ENCODE peak calls at places on chromosomes 1 and 21, in four cellular contexts. U is CD4-positive, alpha-beta T cell; B is lower lobe of right lung; D is astrocyte. G is an unnamed sample.

GRCh38 chr1:43059640-43060574 is 101.2 kb upstream of the SLC2A1 start:
- DNase-seq in U (no peak), B (no peak), D (no peak), G (no peak)

GRCh38 chr1:15523104-15523921 is 702 bp downstream of the CASP9 start:
- DNase-seq in D (peak), B (no peak), U (no peak), G (no peak)

GRCh38 chr1:176049582-176049981 is 157.5 kb downstream of the COP1 start:
- DNase-seq in U (no peak), D (no peak), B (no peak), G (no peak)

GRCh38 chr1:214415131-214415530 is 134.2 kb downstream of the SMYD2 start:
- DNase-seq in B (no peak), D (no peak), U (no peak), G (no peak)

GRCh38 chr1:2269193-2269921 is 41.2 kb downstream of the SKI start:
- DNase-seq in D (no peak), U (no peak), B (no peak), G (peak)

GRCh38 chr1:245337829-245338484 is 183.2 kb downstream of the KIF26B start:
- DNase-seq in D (no peak), B (no peak), U (no peak), G (no peak)

GRCh38 chr21:27566521-27566920 is 599.6 kb upstream of the ADAMTS5 start:
- DNase-seq in U (no peak), D (no peak), B (no peak), G (no peak)

GRCh38 chr21:29258626-29259335 is 39.9 kb upstream of the BACH1 start:
- DNase-seq in D (peak), B (no peak), U (no peak), G (no peak)

GRCh38 chr1:161885013-161885412 is 118.9 kb downstream of the ATF6 start:
- DNase-seq in U (no peak), B (no peak), D (peak), G (no peak)

GRCh38 chr1:3564921-3565831 is 46.1 kb downstream of the MEGF6 start:
- DNase-seq in U (no peak), B (no peak), D (no peak), G (no peak)

GRCh38 chr1:6502000-6502891 is 10.8 kb upstream of the PLEKHG5 start:
- DNase-seq in U (no peak), D (no peak), B (no peak), G (peak)

GRCh38 chr1:185501099-185501498 is 184.1 kb upstream of the IVNS1ABP start:
- DNase-seq in U (no peak), D (no peak), B (no peak), G (no peak)

GRCh38 chr1:65041014-65041413 is 74.7 kb upstream of the JAK1 start:
- DNase-seq in D (no peak), B (no peak), U (no peak), G (no peak)

GRCh38 chr1:167617100-167617949 is 12.7 kb upstream of the RCSD1 start:
- DNase-seq in B (peak), U (no peak), D (peak), G (peak)

GRCh38 chr1:82907313-82907712 is 1091.6 kb downstream of the TTLL7 start:
- DNase-seq in B (no peak), D (no peak), U (no peak), G (no peak)

GRCh38 chr1:172883844-172884243 is 166.9 kb downstream of the TNFSF18 start:
- DNase-seq in B (no peak), U (no peak), D (peak), G (no peak)

GRCh38 chr1:212712451-212713303 is 13.0 kb upstream of the BATF3 start:
- DNase-seq in U (no peak), B (no peak), D (peak), G (no peak)

GRCh38 chr1:21212126-21212525 is 35.4 kb upstream of the EIF4G3 start:
- DNase-seq in B (no peak), D (no peak), U (no peak), G (no peak)

GRCh38 chr1:36239941-36240637 is 15.8 kb downstream of the THRAP3 start:
- DNase-seq in U (no peak), D (no peak), B (no peak), G (no peak)

GRCh38 chr21:33386222-33386784 is 16.9 kb upstream of the IFNGR2 start:
- DNase-seq in U (no peak), B (no peak), D (no peak), G (no peak)

GRCh38 chr1:190484045-190484444 is 6.4 kb upstream of the BRINP3 start:
- DNase-seq in D (no peak), B (no peak), U (no peak), G (no peak)

GRCh38 chr21:36908260-36908908 is 58.1 kb downstream of the HLCS start:
- DNase-seq in D (peak), B (no peak), U (no peak), G (no peak)

GRCh38 chr1:62904537-62904936 is 120.6 kb downstream of the ATG4C start:
- DNase-seq in U (no peak), D (no peak), B (no peak), G (no peak)

GRCh38 chr1:86352096-86352495 is 44.0 kb downstream of the ODF2L start:
- DNase-seq in U (no peak), B (no peak), D (peak), G (no peak)

GRCh38 chr1:226314055-226314454 is 5.1 kb upstream of the LIN9 start:
- DNase-seq in U (no peak), D (no peak), B (no peak), G (no peak)

GRCh38 chr1:58576727-58577675 is at the start of gene TACSTD2:
- DNase-seq in U (no peak), B (peak), D (no peak), G (peak)

GRCh38 chr1:29460211-29460610 is 223.9 kb downstream of the PTPRU start:
- DNase-seq in D (no peak), U (no peak), B (no peak), G (no peak)

GRCh38 chr1:232307299-232307698 is 322.6 kb downstream of the SIPA1L2 start:
- DNase-seq in U (no peak), D (no peak), B (no peak), G (no peak)

GRCh38 chr1:113452921-113453770 is 62.8 kb downstream of the MAGI3 start:
- DNase-seq in B (no peak), D (peak), U (no peak), G (no peak)

GRCh38 chr1:87926131-87926828 is 597.6 kb downstream of the LMO4 start:
- DNase-seq in D (no peak), B (no peak), U (no peak), G (no peak)

GRCh38 chr1:25712299-25712970 is 87.6 kb upstream of the SELENON start:
- DNase-seq in D (no peak), U (no peak), B (no peak), G (no peak)

GRCh38 chr1:208252126-208252853 is 8.1 kb upstream of the PLXNA2 start:
- DNase-seq in D (no peak), U (no peak), B (peak), G (no peak)

GRCh38 chr1:67921725-67922489 is 88.6 kb upstream of the GNG12 start:
- DNase-seq in U (no peak), D (no peak), B (no peak), G (no peak)

GRCh38 chr1:44783697-44784093 is 4.3 kb downstream of the BEST4 start:
- DNase-seq in D (no peak), U (no peak), B (no peak), G (no peak)

GRCh38 chr1:14996133-14997050 is 157.2 kb upstream of the TMEM51 start:
- DNase-seq in B (no peak), U (no peak), D (peak), G (peak)

GRCh38 chr1:233635765-233636502 is 22.0 kb downstream of the KCNK1 start:
- DNase-seq in B (no peak), U (no peak), D (peak), G (no peak)

GRCh38 chr1:9233241-9233941 is 1.2 kb upstream of the H6PD start:
- DNase-seq in U (no peak), D (peak), B (peak), G (peak)
- H3K27ac ChIP-seq in U (no peak), D (no peak), B (peak), G (no peak)

DNA sequence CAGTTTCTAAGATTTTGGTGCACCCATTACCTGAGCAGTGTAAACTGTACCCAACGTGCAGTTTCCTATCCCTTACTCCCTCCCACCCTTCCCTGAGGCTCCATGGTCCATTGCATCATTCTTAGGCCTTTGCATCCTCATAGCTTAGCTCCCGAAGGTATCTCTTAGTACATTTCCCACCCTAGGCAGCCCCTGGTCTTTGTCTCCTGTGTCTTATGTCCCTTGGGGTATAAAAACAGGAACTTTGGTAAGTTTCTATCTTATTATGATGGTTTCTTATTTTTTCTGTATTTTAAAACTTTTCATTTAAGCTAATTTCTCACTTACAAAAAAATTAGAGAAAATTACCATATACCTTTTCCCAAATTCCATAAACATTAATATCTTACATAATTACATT is 78.1 kb downstream of the URB2 start:
- DNase-seq in D (no peak), U (no peak), B (no peak), G (no peak)
- TF ChIP-seq CTCF in D (no peak), U (no peak), B (no peak), G (no peak)

GRCh38 chr1:41152622-41153044 is 89.5 kb downstream of the SCMH1 start:
- DNase-seq in B (no peak), D (peak), U (no peak), G (no peak)
- H3K27ac ChIP-seq in B (no peak), D (peak), U (no peak), G (peak)

GRCh38 chr1:31705080-31705866 is 1.5 kb upstream of the COL16A1 start:
- DNase-seq in U (peak), B (no peak), D (peak), G (peak)
- TF ChIP-seq CTCF in U (no peak), B (no peak), D (no peak), G (no peak)

GRCh38 chr1:66275601-66276023 is 258.3 kb upstream of the SGIP1 start:
- DNase-seq in B (no peak), U (no peak), D (no peak), G (no peak)
- H3K27ac ChIP-seq in B (peak), U (peak), D (no peak), G (no peak)

GRCh38 chr21:39022901-39023693 is 160.2 kb downstream of the PSMG1 start:
- DNase-seq in U (no peak), B (peak), D (peak), G (peak)
- TF ChIP-seq CTCF in U (no peak), B (peak), D (no peak), G (peak)

GRCh38 chr1:11944358-11944981 is 10.0 kb downstream of the PLOD1 start:
- DNase-seq in D (no peak), B (no peak), U (no peak), G (no peak)

GRCh38 chr1:11942280-11942679 is 7.8 kb downstream of the PLOD1 start:
- DNase-seq in U (no peak), B (no peak), D (no peak), G (no peak)

GRCh38 chr1:11943619-11944018 is 9.1 kb downstream of the PLOD1 start:
- DNase-seq in U (no peak), B (no peak), D (no peak), G (no peak)

GRCh38 chr1:11948822-11949458 is 14.4 kb downstream of the PLOD1 start:
- DNase-seq in D (no peak), B (no peak), U (no peak), G (no peak)

GRCh38 chr1:11946647-11947046 is 12.1 kb downstream of the PLOD1 start:
- DNase-seq in U (no peak), B (no peak), D (no peak), G (no peak)
- H3K27ac ChIP-seq in U (no peak), B (no peak), D (no peak), G (no peak)

DNA sequence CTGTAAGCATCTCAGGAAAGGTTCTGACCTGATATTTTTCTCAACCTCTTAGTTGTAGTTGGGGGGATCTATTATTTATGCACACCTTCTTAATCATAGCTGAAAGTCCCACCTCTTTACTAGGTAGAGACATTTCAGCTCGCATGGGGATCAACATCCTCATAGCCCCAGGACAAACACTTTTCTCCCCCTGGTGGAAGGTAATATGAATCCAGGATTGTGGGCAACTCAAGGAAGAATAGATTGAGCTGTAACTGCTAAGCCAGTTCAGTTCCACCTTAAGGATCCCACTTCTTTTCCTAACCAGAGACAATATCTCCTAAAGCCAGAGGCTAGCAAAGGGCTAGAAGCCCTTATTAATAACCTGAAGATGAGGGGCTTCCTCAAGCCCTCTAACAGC is 25.4 kb upstream of the SMYD3 start:
- DNase-seq in D (no peak), B (no peak), U (no peak), G (no peak)
- TF ChIP-seq CTCF in D (no peak), B (peak), U (no peak), G (no peak)

DNA sequence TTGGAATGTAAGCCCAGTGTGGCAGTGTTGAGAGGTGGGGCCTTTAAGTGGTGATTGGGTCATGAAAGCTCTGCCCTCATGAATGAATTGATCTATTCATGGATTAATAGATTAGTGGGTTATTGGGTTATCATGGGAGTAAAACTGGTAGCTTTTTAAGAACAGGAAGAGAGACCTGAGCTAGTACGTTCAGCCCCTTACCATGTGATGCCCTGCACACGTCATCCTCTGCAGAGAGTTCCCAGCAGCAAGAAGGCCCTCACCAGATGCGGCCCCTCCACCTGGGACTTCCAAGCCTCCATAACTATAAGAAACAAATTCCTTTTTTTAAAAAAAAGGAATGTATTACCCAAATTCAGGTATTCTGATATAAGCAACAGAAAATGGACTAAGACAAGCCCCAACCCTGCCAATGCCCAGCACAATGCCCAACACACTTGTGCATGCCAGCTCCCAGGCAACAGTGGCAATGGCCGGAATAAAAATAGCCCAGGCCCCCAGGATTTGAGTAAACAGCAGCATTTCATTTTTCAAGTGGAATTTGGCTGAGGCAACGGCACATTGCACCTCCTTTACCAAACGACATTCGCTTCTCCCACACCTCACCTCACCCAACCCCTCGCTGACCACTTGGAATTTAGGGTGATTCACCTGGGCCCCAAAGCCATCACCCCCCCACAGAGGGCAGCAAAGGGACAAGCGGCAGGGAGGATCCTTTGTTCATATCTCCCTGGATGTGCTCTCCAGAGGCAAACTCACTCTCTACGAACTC is 215.9 kb downstream of the TOMM20 start:
- DNase-seq in D (no peak), U (no peak), B (no peak), G (no peak)
- H3K27ac ChIP-seq in D (no peak), U (no peak), B (peak), G (peak)

GRCh38 chr1:219806642-219807041 is 121.7 kb downstream of the SLC30A10 start:
- DNase-seq in U (no peak), D (peak), B (no peak), G (no peak)

GRCh38 chr1:219808790-219809189 is 119.6 kb downstream of the SLC30A10 start:
- DNase-seq in U (no peak), D (no peak), B (no peak), G (no peak)

GRCh38 chr1:219806020-219806419 is 122.3 kb downstream of the SLC30A10 start:
- DNase-seq in D (no peak), B (no peak), U (no peak), G (no peak)

GRCh38 chr1:219801433-219801832 is 126.9 kb downstream of the SLC30A10 start:
- DNase-seq in U (no peak), D (no peak), B (no peak), G (no peak)

GRCh38 chr1:219805191-219805590 is 123.2 kb downstream of the SLC30A10 start:
- DNase-seq in D (no peak), U (no peak), B (no peak), G (no peak)
- TF ChIP-seq CTCF in D (peak), U (no peak), B (no peak), G (no peak)

G was measured in kidney.